ENCODE peak calls at places on chromosome 20, in six cellular contexts. R, H, I, L, V and D are unnamed samples.

GRCh38 chr20:59013959-59014608 is 5.1 kb upstream of the TUBB1 start:
- DNase-seq in R (no peak), H (peak), I (no peak), L (no peak), V (no peak), D (no peak)

GRCh38 chr20:59124326-59125029 is 39.1 kb upstream of the ZNF831 start:
- DNase-seq in R (no peak), H (no peak), I (no peak), L (no peak), V (no peak), D (no peak)

GRCh38 chr20:50788045-50788867 is 6.6 kb upstream of the BCAS4 start:
- DNase-seq in R (peak), H (peak), I (peak), L (no peak), V (peak), D (no peak)

GRCh38 chr20:57040924-57041323 is 225.5 kb downstream of the BMP7 start:
- DNase-seq in R (no peak), H (no peak), I (peak), L (no peak), V (no peak), D (no peak)

GRCh38 chr20:52246366-52246765 is 54.8 kb upstream of the ZFP64 start:
- DNase-seq in R (no peak), H (no peak), I (no peak), L (no peak), V (no peak), D (no peak)

GRCh38 chr20:36777152-36777551 is 3.6 kb upstream of the DSN1 start:
- DNase-seq in R (no peak), H (no peak), I (no peak), L (no peak), V (no peak), D (no peak)

GRCh38 chr20:17636523-17637412 is 45.3 kb downstream of the RRBP1 start:
- DNase-seq in R (no peak), H (no peak), I (no peak), L (no peak), V (no peak), D (no peak)

GRCh38 chr20:59751075-59751711 is 146.9 kb downstream of the PHACTR3 start:
- DNase-seq in R (peak), H (no peak), I (peak), L (no peak), V (peak), D (peak)

GRCh38 chr20:14488756-14489479 is 151.5 kb upstream of the FLRT3 start:
- DNase-seq in R (no peak), H (no peak), I (no peak), L (no peak), V (no peak), D (no peak)

GRCh38 chr20:57425150-57426013 is 34.2 kb downstream of the RBM38 start:
- DNase-seq in R (no peak), H (no peak), I (no peak), L (no peak), V (peak), D (no peak)

GRCh38 chr20:20395856-20396600 is 28.1 kb downstream of the INSM1 start:
- DNase-seq in R (no peak), H (no peak), I (no peak), L (no peak), V (no peak), D (no peak)

GRCh38 chr20:44425923-44426322 is 49.8 kb upstream of the TTPAL start:
- DNase-seq in R (no peak), H (no peak), I (no peak), L (no peak), V (no peak), D (no peak)

GRCh38 chr20:60330461-60330860 is 372.2 kb downstream of the CDH26 start:
- DNase-seq in R (no peak), H (no peak), I (no peak), L (no peak), V (no peak), D (no peak)

GRCh38 chr20:62644802-62645496 is 2.6 kb downstream of the SLCO4A1 start:
- DNase-seq in R (no peak), H (no peak), I (no peak), L (no peak), V (no peak), D (no peak)

GRCh38 chr20:47610247-47610944 is 108.7 kb downstream of the NCOA3 start:
- DNase-seq in R (peak), H (peak), I (peak), L (peak), V (peak), D (no peak)

GRCh38 chr20:17357238-17357637 is 130.4 kb downstream of the PCSK2 start:
- DNase-seq in R (peak), H (no peak), I (no peak), L (no peak), V (no peak), D (no peak)

GRCh38 chr20:25310268-25310920 is 62.5 kb downstream of the PYGB start:
- DNase-seq in R (peak), H (peak), I (peak), L (no peak), V (peak), D (no peak)
- H3K4me3 ChIP-seq in R (no peak), H (peak), I (peak), L (peak), V (no peak), D (no peak)

GRCh38 chr20:64261138-64261537 is 5.6 kb downstream of the PCMTD2 start:
- DNase-seq in R (peak), H (peak), I (peak), L (no peak), V (peak), D (no peak)
- H3K4me3 ChIP-seq in R (no peak), H (no peak), I (no peak), L (no peak), V (no peak), D (no peak)

GRCh38 chr20:34124469-34125249 is 12.6 kb upstream of the EIF2S2 start:
- DNase-seq in R (no peak), H (no peak), I (no peak), L (no peak), V (no peak), D (no peak)

GRCh38 chr20:34123309-34123708 is 11.3 kb upstream of the EIF2S2 start:
- DNase-seq in R (no peak), H (no peak), I (no peak), L (no peak), V (no peak), D (no peak)

GRCh38 chr20:34122274-34122980 is 10.4 kb upstream of the EIF2S2 start:
- DNase-seq in R (no peak), H (no peak), I (no peak), L (no peak), V (no peak), D (no peak)

GRCh38 chr20:34129518-34130162 is 17.6 kb upstream of the EIF2S2 start:
- DNase-seq in R (peak), H (peak), I (no peak), L (peak), V (peak), D (no peak)

GRCh38 chr20:34127787-34128186 is 15.7 kb upstream of the EIF2S2 start:
- DNase-seq in R (no peak), H (no peak), I (no peak), L (no peak), V (no peak), D (no peak)
- H3K4me3 ChIP-seq in R (no peak), H (no peak), I (no peak), L (no peak), V (no peak), D (no peak)

GRCh38 chr20:34268145-34268544 is 26.9 kb downstream of the ASIP start:
- DNase-seq in R (no peak), H (no peak), I (no peak), L (no peak), V (no peak), D (no peak)

GRCh38 chr20:34269996-34270627 is 28.9 kb downstream of the ASIP start:
- DNase-seq in R (peak), H (no peak), I (no peak), L (no peak), V (peak), D (no peak)

GRCh38 chr20:34271961-34272360 is 30.7 kb downstream of the ASIP start:
- DNase-seq in R (no peak), H (no peak), I (no peak), L (no peak), V (peak), D (no peak)

GRCh38 chr20:34264141-34264540 is 22.9 kb downstream of the ASIP start:
- DNase-seq in R (no peak), H (no peak), I (no peak), L (no peak), V (no peak), D (no peak)

GRCh38 chr20:34268851-34269668 is 27.8 kb downstream of the ASIP start:
- DNase-seq in R (peak), H (no peak), I (no peak), L (no peak), V (peak), D (peak)
- H3K4me3 ChIP-seq in R (peak), H (peak), I (peak), L (peak), V (peak), D (peak)

DNA sequence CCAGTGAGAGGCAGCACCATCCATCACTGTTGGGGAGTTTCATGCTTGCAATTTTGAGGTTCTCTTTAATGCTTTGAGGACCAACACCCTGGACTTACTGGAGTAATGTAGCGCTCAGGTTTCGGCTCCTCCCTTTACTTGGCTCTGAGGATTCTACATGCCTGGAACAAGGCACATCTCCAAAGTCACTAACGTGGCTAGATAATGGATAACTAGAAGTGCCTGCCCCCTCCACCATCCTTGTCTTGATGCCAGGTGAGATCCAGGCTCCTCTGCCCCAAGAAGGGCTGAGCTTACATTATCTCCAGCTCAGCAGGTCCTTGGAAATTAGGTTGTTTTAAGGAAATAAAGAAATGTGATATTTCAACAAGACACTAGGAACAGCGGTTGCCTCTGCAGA is 75.5 kb upstream of the ZNFX1 start:
- DNase-seq in R (no peak), H (no peak), I (no peak), L (no peak), V (no peak), D (no peak)
- H3K4me3 ChIP-seq in R (no peak), H (no peak), I (no peak), L (no peak), V (no peak), D (no peak)